ENCODE peak calls at places on chromosomes 12 and 14, in five cellular contexts. One of them, this sample, is unnamed.
A peak's percentile ranks its signal among the peaks of the same experiment; 100 is the strongest.

GRCh38 chr12:105092336-105092735 is 8.1 kb upstream of the ALDH1L2 start:
- DNase-seq in OCI-LY7: no peak
- DNase-seq in breast epithelium: peak; percentile 76
- DNase-seq in fibroblast of the aortic adventitia: no peak
- DNase-seq in AG04450: no peak
- DNase-seq in this sample: no peak

GRCh38 chr14:71688576-71688975 is 243.7 kb upstream of the RGS6 start:
- DNase-seq in OCI-LY7: no peak
- DNase-seq in AG04450: no peak
- DNase-seq in fibroblast of the aortic adventitia: peak; percentile 46
- DNase-seq in breast epithelium: no peak
- DNase-seq in this sample: no peak

GRCh38 chr14:38074091-38074490 is 133.6 kb upstream of the SSTR1 start:
- DNase-seq in fibroblast of the aortic adventitia: no peak
- DNase-seq in OCI-LY7: peak; percentile 12
- DNase-seq in AG04450: no peak
- DNase-seq in breast epithelium: no peak
- DNase-seq in this sample: no peak

GRCh38 chr14:39320318-39320717 is 86.6 kb downstream of the MIA2 start:
- DNase-seq in AG04450: no peak
- DNase-seq in breast epithelium: no peak
- DNase-seq in OCI-LY7: no peak
- DNase-seq in fibroblast of the aortic adventitia: peak; percentile 42
- DNase-seq in this sample: no peak

GRCh38 chr14:105843444-105844046 is 317.2 kb downstream of the TMEM121 start:
- DNase-seq in breast epithelium: no peak
- DNase-seq in fibroblast of the aortic adventitia: no peak
- DNase-seq in OCI-LY7: peak; percentile 0
- DNase-seq in AG04450: no peak
- DNase-seq in this sample: no peak

GRCh38 chr12:115394498-115395220 is 710.7 kb upstream of the TBX3 start:
- DNase-seq in fibroblast of the aortic adventitia: no peak
- DNase-seq in AG04450: no peak
- DNase-seq in OCI-LY7: no peak
- DNase-seq in breast epithelium: no peak
- DNase-seq in this sample: peak; percentile 27

GRCh38 chr12:80064269-80064668 is 35.1 kb upstream of the OTOGL start:
- DNase-seq in fibroblast of the aortic adventitia: no peak
- DNase-seq in breast epithelium: no peak
- DNase-seq in AG04450: peak; percentile 75
- DNase-seq in OCI-LY7: no peak
- DNase-seq in this sample: peak; percentile 37

GRCh38 chr12:75959506-75959905 is 72.1 kb downstream of the PHLDA1 start:
- DNase-seq in OCI-LY7: peak; percentile 62
- DNase-seq in AG04450: no peak
- DNase-seq in breast epithelium: no peak
- DNase-seq in fibroblast of the aortic adventitia: no peak
- DNase-seq in this sample: peak; percentile 67

GRCh38 chr12:130916251-130916911 is 37.3 kb upstream of the ADGRD1 start:
- DNase-seq in OCI-LY7: peak; percentile 83
- DNase-seq in breast epithelium: no peak
- DNase-seq in AG04450: no peak
- DNase-seq in fibroblast of the aortic adventitia: peak; percentile 74
- DNase-seq in this sample: peak; percentile 61

GRCh38 chr14:87264796-87265195 is 728.2 kb downstream of the GALC start:
- DNase-seq in AG04450: no peak
- DNase-seq in breast epithelium: no peak
- DNase-seq in OCI-LY7: no peak
- DNase-seq in fibroblast of the aortic adventitia: no peak
- DNase-seq in this sample: no peak

GRCh38 chr14:87255046-87255445 is 737.9 kb downstream of the GALC start:
- DNase-seq in fibroblast of the aortic adventitia: no peak
- DNase-seq in breast epithelium: no peak
- DNase-seq in OCI-LY7: no peak
- DNase-seq in AG04450: no peak
- DNase-seq in this sample: no peak

GRCh38 chr14:87264386-87264785 is 728.6 kb downstream of the GALC start:
- DNase-seq in fibroblast of the aortic adventitia: no peak
- DNase-seq in OCI-LY7: no peak
- DNase-seq in breast epithelium: no peak
- DNase-seq in AG04450: no peak
- DNase-seq in this sample: no peak

GRCh38 chr14:87261621-87262020 is 731.4 kb downstream of the GALC start:
- DNase-seq in fibroblast of the aortic adventitia: no peak
- DNase-seq in AG04450: no peak
- DNase-seq in OCI-LY7: no peak
- DNase-seq in breast epithelium: no peak
- DNase-seq in this sample: no peak

GRCh38 chr14:87260460-87260859 is 732.5 kb downstream of the GALC start:
- DNase-seq in fibroblast of the aortic adventitia: no peak
- DNase-seq in breast epithelium: no peak
- DNase-seq in AG04450: no peak
- DNase-seq in OCI-LY7: no peak
- DNase-seq in this sample: no peak
- H3K4me3 ChIP-seq in fibroblast of the aortic adventitia: no peak overlapping the region
- H3K4me3 ChIP-seq in breast epithelium: no peak overlapping the region
- H3K4me3 ChIP-seq in AG04450: no peak overlapping the region
- H3K4me3 ChIP-seq in OCI-LY7: no peak overlapping the region
- H3K4me3 ChIP-seq in this sample: no peak overlapping the region

GRCh38 chr12:31590730-31591307 is at the start of gene DENND5B:
- DNase-seq in OCI-LY7: peak; percentile 88
- DNase-seq in AG04450: no peak
- DNase-seq in fibroblast of the aortic adventitia: peak; percentile 59
- DNase-seq in breast epithelium: peak; percentile 32
- DNase-seq in this sample: peak; percentile 79
- TF ChIP-seq CTCF in OCI-LY7: no peak
- TF ChIP-seq CTCF in AG04450: no peak
- TF ChIP-seq CTCF in fibroblast of the aortic adventitia: no peak
- TF ChIP-seq CTCF in breast epithelium: no peak
- TF ChIP-seq CTCF in this sample: no peak

DNA sequence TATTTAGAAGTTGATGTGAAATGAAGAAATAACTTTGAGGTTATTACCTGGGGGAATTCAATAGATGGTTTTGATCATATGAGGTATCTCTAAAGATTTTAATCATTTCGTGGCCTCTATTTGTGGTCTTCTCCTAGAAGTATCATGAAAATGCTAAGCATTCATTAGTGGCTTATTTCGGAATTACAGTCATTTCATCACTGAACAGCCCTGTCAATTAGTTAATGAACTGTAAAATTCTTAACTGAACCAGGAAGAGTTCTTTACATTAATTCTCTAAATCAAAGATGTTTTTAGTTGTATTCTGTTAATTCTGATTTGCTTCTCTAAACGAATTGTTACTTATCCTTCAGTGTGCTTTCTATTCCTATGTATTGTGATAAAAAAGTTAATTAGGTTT is 248.9 kb downstream of the PAX9 start:
- DNase-seq in breast epithelium: no peak
- DNase-seq in AG04450: no peak
- DNase-seq in OCI-LY7: no peak
- DNase-seq in fibroblast of the aortic adventitia: no peak
- DNase-seq in this sample: no peak
- H3K4me3 ChIP-seq in breast epithelium: no peak overlapping the region
- H3K4me3 ChIP-seq in AG04450: no peak overlapping the region
- H3K4me3 ChIP-seq in OCI-LY7: no peak overlapping the region
- H3K4me3 ChIP-seq in fibroblast of the aortic adventitia: no peak overlapping the region
- H3K4me3 ChIP-seq in this sample: no peak overlapping the region

DNA sequence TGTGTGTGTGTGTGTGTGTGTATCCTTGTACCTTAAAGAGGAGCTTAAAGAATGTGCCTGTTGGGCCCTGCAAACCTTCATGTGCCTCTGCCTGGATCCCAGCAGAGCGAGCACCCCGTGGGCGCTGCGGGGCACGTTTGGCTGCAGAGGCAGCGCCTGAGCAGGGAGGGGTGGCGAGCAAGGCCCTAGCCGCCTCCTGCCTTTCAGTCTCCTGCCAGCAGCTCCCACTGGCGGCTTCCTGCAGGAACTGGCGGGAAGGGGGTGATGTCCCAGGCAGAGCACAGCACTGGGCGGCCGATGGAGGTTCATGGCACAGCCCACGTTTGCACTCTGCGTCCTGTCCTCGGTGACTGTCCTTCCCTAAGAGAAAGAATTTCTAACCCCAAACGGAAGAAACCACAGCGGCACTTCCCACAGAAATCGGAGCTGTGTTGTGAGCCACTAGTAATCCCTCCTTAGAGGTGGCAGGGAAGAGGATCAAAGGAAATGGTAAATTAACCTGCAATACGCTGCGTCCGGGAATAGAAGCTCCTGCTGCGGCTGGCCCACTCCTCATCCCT is 19.8 kb downstream of the ZBTB42 start:
- DNase-seq in AG04450: peak; percentile 37
- DNase-seq in fibroblast of the aortic adventitia: peak; percentile 57
- DNase-seq in OCI-LY7: no peak
- DNase-seq in breast epithelium: no peak
- DNase-seq in this sample: peak; percentile 70
- TF ChIP-seq CTCF in AG04450: peak; percentile 76
- TF ChIP-seq CTCF in fibroblast of the aortic adventitia: peak; percentile 68
- TF ChIP-seq CTCF in OCI-LY7: no peak
- TF ChIP-seq CTCF in breast epithelium: no peak
- TF ChIP-seq CTCF in this sample: peak; percentile 60

DNA sequence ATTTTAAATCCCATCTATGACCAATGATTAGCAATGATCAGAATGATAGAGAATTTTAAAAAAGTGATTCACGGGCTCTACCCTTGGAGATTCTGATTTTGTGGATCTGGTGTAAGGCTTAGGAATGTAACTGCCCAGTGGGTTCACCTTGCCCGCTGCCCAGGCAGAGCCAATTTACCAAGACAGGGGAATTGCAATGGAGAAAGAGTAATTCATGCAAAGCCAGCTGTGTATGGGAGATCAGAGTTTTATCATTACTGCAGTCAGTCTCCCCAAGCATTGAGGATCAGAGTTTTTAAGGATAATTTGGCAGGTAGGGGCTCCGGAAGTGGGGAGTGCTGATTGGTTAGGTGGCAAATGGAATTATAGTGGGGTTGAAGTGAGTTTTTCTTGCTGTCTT is 480.6 kb downstream of the ATP23 start:
- DNase-seq in breast epithelium: no peak
- DNase-seq in OCI-LY7: no peak
- DNase-seq in AG04450: no peak
- DNase-seq in fibroblast of the aortic adventitia: no peak
- DNase-seq in this sample: no peak
- H3K4me3 ChIP-seq in breast epithelium: no peak overlapping the region
- H3K4me3 ChIP-seq in OCI-LY7: no peak overlapping the region
- H3K4me3 ChIP-seq in AG04450: no peak overlapping the region
- H3K4me3 ChIP-seq in fibroblast of the aortic adventitia: no peak overlapping the region
- H3K4me3 ChIP-seq in this sample: no peak overlapping the region

DNA sequence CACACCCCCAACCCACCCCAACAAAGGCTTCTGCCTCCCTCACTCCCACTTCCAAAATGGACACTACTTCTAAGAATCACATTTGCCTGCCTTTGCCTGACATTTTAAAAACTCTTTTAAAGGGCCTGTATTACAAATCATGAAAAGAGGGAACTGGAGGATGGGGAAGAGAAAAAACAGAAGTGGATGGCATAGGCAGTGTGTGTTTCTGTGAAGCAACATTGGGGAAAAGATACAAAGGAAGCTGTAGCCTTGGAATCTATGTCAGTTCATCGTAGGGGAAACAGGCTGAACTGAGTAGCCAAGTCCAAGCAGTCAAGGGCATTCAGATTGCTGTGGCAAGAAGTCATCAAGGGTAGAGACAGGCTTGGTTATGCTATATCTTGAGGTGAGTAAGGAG is 273.9 kb downstream of the BTG1 start:
- DNase-seq in fibroblast of the aortic adventitia: no peak
- DNase-seq in OCI-LY7: no peak
- DNase-seq in breast epithelium: no peak
- DNase-seq in AG04450: no peak
- DNase-seq in this sample: no peak
- TF ChIP-seq CTCF in fibroblast of the aortic adventitia: no peak
- TF ChIP-seq CTCF in OCI-LY7: no peak
- TF ChIP-seq CTCF in breast epithelium: no peak
- TF ChIP-seq CTCF in AG04450: no peak
- TF ChIP-seq CTCF in this sample: no peak

GRCh38 chr12:109310247-109311125 is 1.4 kb upstream of the FOXN4 start:
- DNase-seq in breast epithelium: no peak
- DNase-seq in OCI-LY7: peak; percentile 83
- DNase-seq in AG04450: no peak
- DNase-seq in fibroblast of the aortic adventitia: no peak
- DNase-seq in this sample: no peak
- H3K4me3 ChIP-seq in breast epithelium: peak overlapping the region; percentile 36
- H3K4me3 ChIP-seq in OCI-LY7: peak overlapping the region; percentile 75
- H3K4me3 ChIP-seq in AG04450: no peak overlapping the region
- H3K4me3 ChIP-seq in fibroblast of the aortic adventitia: no peak overlapping the region
- H3K4me3 ChIP-seq in this sample: no peak overlapping the region

GRCh38 chr12:113818833-113819232 is 147.3 kb downstream of the RBM19 start:
- DNase-seq in fibroblast of the aortic adventitia: no peak
- DNase-seq in breast epithelium: no peak
- DNase-seq in OCI-LY7: no peak
- DNase-seq in AG04450: no peak
- DNase-seq in this sample: peak; percentile 3
- TF ChIP-seq CTCF in fibroblast of the aortic adventitia: peak; percentile 45
- TF ChIP-seq CTCF in breast epithelium: no peak
- TF ChIP-seq CTCF in OCI-LY7: peak; percentile 50
- TF ChIP-seq CTCF in AG04450: peak; percentile 38
- TF ChIP-seq CTCF in this sample: peak; percentile 34

GRCh38 chr14:51957950-51958349 is 31.4 kb upstream of the RTRAF start:
- DNase-seq in fibroblast of the aortic adventitia: peak; percentile 68
- DNase-seq in breast epithelium: no peak
- DNase-seq in OCI-LY7: no peak
- DNase-seq in AG04450: no peak
- DNase-seq in this sample: no peak

GRCh38 chr14:51962678-51963077 is 26.7 kb upstream of the RTRAF start:
- DNase-seq in AG04450: no peak
- DNase-seq in fibroblast of the aortic adventitia: no peak
- DNase-seq in breast epithelium: no peak
- DNase-seq in OCI-LY7: no peak
- DNase-seq in this sample: no peak

GRCh38 chr14:51959928-51960327 is 29.4 kb upstream of the RTRAF start:
- DNase-seq in fibroblast of the aortic adventitia: no peak
- DNase-seq in breast epithelium: no peak
- DNase-seq in OCI-LY7: no peak
- DNase-seq in AG04450: no peak
- DNase-seq in this sample: no peak

GRCh38 chr14:51967521-51967920 is 21.8 kb upstream of the RTRAF start:
- DNase-seq in OCI-LY7: no peak
- DNase-seq in breast epithelium: no peak
- DNase-seq in AG04450: no peak
- DNase-seq in fibroblast of the aortic adventitia: no peak
- DNase-seq in this sample: no peak

DNA sequence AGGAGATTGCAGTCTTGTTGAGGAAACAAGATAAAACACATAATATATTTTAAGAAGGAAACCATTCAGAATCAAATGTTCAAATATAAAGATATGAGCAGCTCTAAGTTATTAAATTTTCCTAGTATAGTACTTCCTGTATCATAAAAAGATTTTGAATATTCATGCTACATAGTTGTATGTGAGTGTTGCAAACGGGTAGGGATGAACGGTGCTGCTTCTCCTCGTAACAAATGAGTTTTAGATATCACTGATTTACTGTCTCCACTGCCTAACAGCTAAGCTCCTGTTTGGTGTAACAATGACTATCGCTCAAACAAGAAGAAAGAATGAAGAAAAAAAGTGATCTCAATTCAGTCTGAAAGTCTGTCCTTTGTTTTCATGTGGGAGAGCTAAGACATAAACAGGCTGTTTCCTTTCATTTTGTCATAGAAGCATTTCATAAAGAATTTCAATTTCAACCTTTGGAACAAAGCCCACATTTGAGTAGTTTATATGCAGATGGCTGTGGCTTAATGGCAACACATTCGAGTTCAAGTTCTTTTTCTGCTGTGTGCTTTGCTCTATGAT is 26.1 kb upstream of the RTRAF start:
- DNase-seq in AG04450: no peak
- DNase-seq in fibroblast of the aortic adventitia: peak; percentile 45
- DNase-seq in breast epithelium: no peak
- DNase-seq in OCI-LY7: no peak
- DNase-seq in this sample: peak; percentile 63
- H3K4me3 ChIP-seq in AG04450: peak overlapping the region; percentile 24
- H3K4me3 ChIP-seq in fibroblast of the aortic adventitia: no peak overlapping the region
- H3K4me3 ChIP-seq in breast epithelium: peak overlapping the region; percentile 5
- H3K4me3 ChIP-seq in OCI-LY7: no peak overlapping the region
- H3K4me3 ChIP-seq in this sample: peak overlapping the region; percentile 44

GRCh38 chr14:67766035-67766680 is 50.2 kb downstream of the ZFYVE26 start:
- DNase-seq in AG04450: no peak
- DNase-seq in fibroblast of the aortic adventitia: no peak
- DNase-seq in OCI-LY7: peak; percentile 13
- DNase-seq in breast epithelium: no peak
- DNase-seq in this sample: no peak
- TF ChIP-seq CTCF in AG04450: no peak
- TF ChIP-seq CTCF in fibroblast of the aortic adventitia: no peak
- TF ChIP-seq CTCF in OCI-LY7: no peak
- TF ChIP-seq CTCF in breast epithelium: no peak
- TF ChIP-seq CTCF in this sample: no peak